ENCODE peak calls at places on chromosomes 7 and 10, in five cellular contexts. M is SK-N-SH, N is brain microvascular endothelial cell, D is ovary, K is mesenchymal stem cell. Z is an unnamed sample.

GRCh38 chr10:97367126-97367649 is 32.7 kb upstream of the FRAT2 start:
- DNase-seq in M (no peak), N (no peak), D (no peak), K (no peak), Z (no peak)

GRCh38 chr10:74949843-74950765 is 123.7 kb downstream of the KAT6B start:
- DNase-seq in M (no peak), N (peak), D (no peak), K (peak), Z (no peak)

GRCh38 chr7:101927389-101928306 is 110.2 kb downstream of the CUX1 start:
- DNase-seq in M (no peak), N (no peak), D (no peak), K (peak), Z (no peak)

GRCh38 chr10:68318331-68319059 is 13.4 kb upstream of the HNRNPH3 start:
- DNase-seq in M (no peak), N (no peak), D (no peak), K (no peak), Z (no peak)

GRCh38 chr10:61942997-61943457 is 41.5 kb downstream of the ARID5B start:
- DNase-seq in M (no peak), N (peak), D (no peak), K (peak), Z (no peak)

GRCh38 chr10:131831561-131831960 is 69.2 kb upstream of the PPP2R2D start:
- DNase-seq in M (no peak), N (no peak), D (no peak), K (no peak), Z (no peak)

GRCh38 chr10:88528791-88529190 is 54.3 kb downstream of the RNLS start:
- DNase-seq in M (no peak), N (no peak), D (no peak), K (no peak), Z (no peak)

GRCh38 chr10:71478173-71478572 is 81.5 kb downstream of the CDH23 start:
- DNase-seq in M (no peak), N (no peak), D (no peak), K (no peak), Z (no peak)

GRCh38 chr7:44697136-44698045 is 51.3 kb upstream of the ZMIZ2 start:
- DNase-seq in M (no peak), N (no peak), D (no peak), K (no peak), Z (no peak)

GRCh38 chr10:34598972-34599371 is 216.1 kb downstream of the PARD3 start:
- DNase-seq in M (no peak), N (peak), D (no peak), K (peak), Z (no peak)

GRCh38 chr10:124637746-124638145 is 106.4 kb downstream of the FAM53B start:
- DNase-seq in M (no peak), N (no peak), D (no peak), K (no peak), Z (no peak)

GRCh38 chr10:133307776-133308430 is 769 bp downstream of the TUBGCP2 start:
- DNase-seq in M (peak), N (peak), D (peak), K (peak), Z (no peak)

GRCh38 chr7:8178353-8178752 is 83.6 kb downstream of the ICA1 start:
- DNase-seq in M (no peak), N (no peak), D (no peak), K (no peak), Z (no peak)

GRCh38 chr10:103775786-103776185 is 79.6 kb downstream of the SH3PXD2A start:
- DNase-seq in M (peak), N (no peak), D (no peak), K (no peak), Z (no peak)

GRCh38 chr7:44287488-44288380 is 37.7 kb downstream of the CAMK2B start:
- DNase-seq in M (peak), N (no peak), D (peak), K (peak), Z (no peak)

GRCh38 chr7:98831641-98832221 is 38.1 kb downstream of the TMEM130 start:
- DNase-seq in M (peak), N (peak), D (no peak), K (peak), Z (no peak)

GRCh38 chr7:80511964-80512363 is at the start of gene GNAT3:
- DNase-seq in M (no peak), N (no peak), D (no peak), K (no peak), Z (no peak)

GRCh38 chr10:113961261-113961938 is 82.3 kb upstream of the ADRB1 start:
- DNase-seq in M (no peak), N (no peak), D (no peak), K (no peak), Z (no peak)

GRCh38 chr10:124864421-124865193 is 63.0 kb downstream of the ABRAXAS2 start:
- DNase-seq in M (no peak), N (peak), D (no peak), K (no peak), Z (no peak)

GRCh38 chr10:78567680-78568453 is 500.9 kb upstream of the ZMIZ1 start:
- DNase-seq in M (no peak), N (no peak), D (no peak), K (no peak), Z (no peak)

GRCh38 chr7:116545411-116545993 is 20.7 kb downstream of the CAV1 start:
- DNase-seq in M (no peak), N (no peak), D (no peak), K (peak), Z (no peak)

GRCh38 chr7:106419455-106420182 is 134.8 kb upstream of the NAMPT start:
- DNase-seq in M (no peak), N (no peak), D (no peak), K (peak), Z (no peak)

GRCh38 chr7:31110331-31111108 is 58.4 kb downstream of the ADCYAP1R1 start:
- DNase-seq in M (no peak), N (no peak), D (no peak), K (no peak), Z (no peak)

GRCh38 chr7:100547872-100548271 is 8.9 kb downstream of the AGFG2 start:
- DNase-seq in M (peak), N (no peak), D (peak), K (no peak), Z (no peak)

GRCh38 chr10:133280391-133281059 is 3.9 kb upstream of the ADAM8 start:
- DNase-seq in M (no peak), N (no peak), D (no peak), K (no peak), Z (no peak)

GRCh38 chr10:79270471-79271246 is 76.6 kb upstream of the PPIF start:
- DNase-seq in M (peak), N (no peak), D (no peak), K (peak), Z (no peak)

GRCh38 chr10:100784126-100784525 is 38.7 kb downstream of the PAX2 start:
- DNase-seq in M (no peak), N (no peak), D (no peak), K (no peak), Z (no peak)

GRCh38 chr7:128740996-128741395 is 1.8 kb downstream of the CALU start:
- DNase-seq in M (no peak), N (no peak), D (no peak), K (peak), Z (no peak)
- H3K27ac ChIP-seq in M (peak), N (no peak), D (no peak), K (no peak), Z (no peak)

GRCh38 chr7:25519962-25520562 is 291.8 kb upstream of the NPVF start:
- DNase-seq in M (no peak), N (no peak), D (no peak), K (no peak), Z (no peak)
- H3K27ac ChIP-seq in M (no peak), N (no peak), D (no peak), K (no peak), Z (no peak)

GRCh38 chr7:130940907-130941306 is 206.9 kb upstream of the KLF14 start:
- DNase-seq in M (no peak), N (no peak), D (no peak), K (no peak), Z (no peak)
- H3K27ac ChIP-seq in M (peak), N (peak), D (peak), K (no peak), Z (peak)

DNA sequence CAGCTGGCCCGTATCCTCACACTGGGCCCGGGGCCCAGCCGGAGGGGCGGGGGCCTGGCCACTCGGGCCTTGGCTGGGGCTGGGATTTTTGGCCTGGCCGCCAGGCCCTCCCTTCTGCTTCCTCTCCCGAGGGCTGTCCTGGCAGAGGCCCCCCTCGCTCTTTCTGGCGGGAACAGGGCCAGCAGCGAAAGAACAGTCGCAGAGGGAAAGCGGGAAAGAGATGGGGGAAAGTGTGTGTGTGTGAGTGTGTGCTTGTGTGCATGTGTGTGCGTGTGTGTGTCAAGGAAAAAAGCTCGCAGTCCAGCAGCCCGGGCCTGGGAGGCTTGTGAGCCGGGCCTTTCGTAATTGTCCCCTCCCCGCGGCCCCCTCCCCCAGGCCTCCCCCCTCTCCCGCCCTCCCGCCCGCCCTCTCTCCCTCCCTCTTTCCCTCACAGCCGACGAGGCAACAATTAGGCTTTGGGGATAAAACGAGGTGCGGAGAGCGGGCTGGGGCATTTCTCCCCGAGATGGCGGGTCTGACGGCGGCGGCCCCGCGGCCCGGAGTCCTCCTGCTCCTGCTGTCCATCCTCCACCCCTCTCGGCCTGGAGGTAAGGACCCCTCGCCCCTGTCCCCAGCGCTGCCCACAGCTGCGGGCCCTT is at the start of gene ELN:
- DNase-seq in M (peak), N (no peak), D (peak), K (peak), Z (peak)
- H3K27ac ChIP-seq in M (peak), N (no peak), D (peak), K (no peak), Z (peak)

GRCh38 chr10:30647089-30647488 is 17.5 kb upstream of the LYZL2 start:
- DNase-seq in M (no peak), N (no peak), D (no peak), K (no peak), Z (no peak)

GRCh38 chr10:30639946-30640786 is 10.6 kb upstream of the LYZL2 start:
- DNase-seq in M (peak), N (peak), D (no peak), K (peak), Z (no peak)

GRCh38 chr10:30645340-30645827 is 15.8 kb upstream of the LYZL2 start:
- DNase-seq in M (peak), N (peak), D (no peak), K (peak), Z (no peak)
- H3K27ac ChIP-seq in M (no peak), N (no peak), D (no peak), K (no peak), Z (no peak)

DNA sequence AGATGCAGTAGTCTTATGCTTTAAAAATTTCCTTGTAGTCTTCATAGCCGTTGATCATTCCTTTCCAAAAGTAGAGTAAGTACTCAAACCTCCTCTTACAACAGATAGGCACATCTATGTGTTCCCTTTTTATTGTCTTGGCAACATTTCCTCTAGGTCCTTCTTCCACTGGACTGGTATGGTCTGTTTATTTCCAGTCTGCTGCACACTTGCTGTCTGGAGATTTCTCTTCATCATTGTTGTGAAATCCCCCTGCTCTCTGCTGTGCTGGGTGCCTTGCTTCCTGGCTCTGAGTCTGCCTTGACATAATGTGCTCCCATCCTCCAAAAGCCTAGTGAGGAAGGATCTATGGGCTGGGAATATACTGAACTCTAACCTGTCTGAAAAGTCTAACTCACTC is 545.3 kb upstream of the VSTM2A start:
- DNase-seq in M (no peak), N (no peak), D (no peak), K (no peak), Z (no peak)
- H3K27ac ChIP-seq in M (no peak), N (no peak), D (no peak), K (no peak), Z (no peak)